ENCODE peak calls at places on chromosomes 11 and 22, in ten cellular contexts. H is foreskin keratinocyte; A is omental fat pad; O is stimulated activated naive B cell treated with anti-CD40 and anti-IgM and Interleukin-4, amounts not matched to agents 10 μg/mL and 1 μg/mL and 100 μg/mL, for 72 hours; Y is HCT116; L is PC-3; S is activated T-cell treated with anti-CD3 and anti-CD28 coated beads, Interleukin-2, amount 50 U/mL, for 4 hours; Z is GM12878; U is pancreas; F is natural killer cell treated with Interleukin-12 subunit alpha and Interleukin-12 subunit beta and Interleukin-15 and Interleukin-18, amount 100 ng/mL, for 72 hours. K is an unnamed sample.

GRCh38 chr11:95153857-95154246 is 64.2 kb downstream of the ENDOD1 start:
- ATAC-seq in H (no peak), A (no peak), O (no peak), Y (no peak), L (no peak), S (no peak), Z (no peak), U (no peak), F (no peak), K (no peak)

GRCh38 chr11:69703711-69704507 is at the start of gene FGF19:
- ATAC-seq in H (peak), A (no peak), O (no peak), Y (peak), L (peak), S (peak), Z (no peak), U (no peak), F (no peak), K (no peak)

GRCh38 chr22:20783844-20784723 is 10.2 kb downstream of the SERPIND1 start:
- ATAC-seq in H (peak), A (no peak), O (peak), Y (peak), L (peak), S (peak), Z (peak), U (peak), F (peak), K (no peak)

GRCh38 chr11:13229675-13230359 is 47.8 kb upstream of the BMAL1 start:
- ATAC-seq in H (no peak), A (no peak), O (no peak), Y (no peak), L (no peak), S (no peak), Z (no peak), U (no peak), F (no peak), K (no peak)

GRCh38 chr11:130635937-130636336 is 187.5 kb downstream of the ADAMTS15 start:
- ATAC-seq in H (no peak), A (no peak), O (no peak), Y (no peak), L (no peak), S (no peak), Z (no peak), U (no peak), F (no peak), K (no peak)

GRCh38 chr11:94638278-94638901 is 71.2 kb downstream of the PIWIL4 start:
- ATAC-seq in H (no peak), A (no peak), O (no peak), Y (no peak), L (no peak), S (no peak), Z (no peak), U (no peak), F (peak), K (no peak)

GRCh38 chr22:40050258-40050657 is 55.5 kb downstream of the FAM83F start:
- ATAC-seq in H (no peak), A (no peak), O (peak), Y (no peak), L (no peak), S (no peak), Z (peak), U (no peak), F (no peak), K (no peak)

GRCh38 chr11:102225689-102226562 is 91.4 kb upstream of the BIRC3 start:
- ATAC-seq in H (peak), A (peak), O (no peak), Y (peak), L (peak), S (no peak), Z (no peak), U (no peak), F (no peak), K (no peak)

GRCh38 chr11:35641206-35641885 is 21.2 kb upstream of the TRIM44 start:
- ATAC-seq in H (no peak), A (no peak), O (no peak), Y (no peak), L (peak), S (no peak), Z (no peak), U (no peak), F (no peak), K (no peak)

GRCh38 chr22:32958021-32958420 is 100.2 kb downstream of the SYN3 start:
- ATAC-seq in H (no peak), A (no peak), O (no peak), Y (no peak), L (no peak), S (no peak), Z (no peak), U (no peak), F (no peak), K (no peak)

GRCh38 chr22:19855504-19856409 is 1.1 kb upstream of the GNB1L start:
- ATAC-seq in H (peak), A (peak), O (peak), Y (peak), L (peak), S (peak), Z (peak), U (peak), F (peak), K (peak)

GRCh38 chr11:131470526-131470925 is 100.1 kb downstream of the NTM start:
- ATAC-seq in H (no peak), A (no peak), O (no peak), Y (no peak), L (no peak), S (no peak), Z (no peak), U (no peak), F (no peak), K (no peak)

GRCh38 chr11:66286699-66287098 is 2.2 kb downstream of the YIF1A start:
- ATAC-seq in H (no peak), A (no peak), O (no peak), Y (no peak), L (no peak), S (no peak), Z (no peak), U (no peak), F (no peak), K (no peak)

K was measured in activated T-helper 17 cell treated with anti-CD3 and anti-CD28 coated beads, Interleukin-2, amount 50 U/mL, for 72 hours.